ENCODE peak calls at places on chromosomes 11 and 22, in five cellular contexts. N is anterior cingulate cortex; G is NCI-H460; E is stimulated activated CD4-positive, alpha-beta T cell treated with anti-CD3 and anti-CD28 coated beads, Interleukin-12 subunit alpha, Interleukin-12 subunit beta, amount 100 ng/mL, for 4 hours; B is hippocampal formation. Y is an unnamed sample.

GRCh38 chr11:27367881-27368280 is 4.9 kb upstream of the CCDC34 start:
- DNase-seq in N (no peak), G (no peak), E (no peak), B (no peak), Y (no peak)

GRCh38 chr11:109968781-109969180 is 124.4 kb upstream of the ZC3H12C start:
- DNase-seq in N (no peak), G (no peak), E (no peak), B (no peak), Y (no peak)

GRCh38 chr11:57776101-57776511 is 14.5 kb downstream of the CTNND1 start:
- DNase-seq in N (no peak), G (no peak), E (no peak), B (no peak), Y (no peak)

GRCh38 chr22:17847360-17848078 is 73.2 kb upstream of the BID start:
- DNase-seq in N (no peak), G (no peak), E (no peak), B (no peak), Y (no peak)

GRCh38 chr22:46617250-46618103 is 2.7 kb upstream of the GRAMD4 start:
- DNase-seq in N (no peak), G (no peak), E (no peak), B (no peak), Y (no peak)

GRCh38 chr11:120229451-120230424 is 10.2 kb upstream of the POU2F3 start:
- DNase-seq in N (no peak), G (no peak), E (no peak), B (peak; percentile 18), Y (no peak)

GRCh38 chr11:16000065-16000464 is 356.3 kb downstream of the SOX6 start:
- DNase-seq in N (no peak), G (no peak), E (no peak), B (no peak), Y (no peak)

GRCh38 chr11:76162336-76163288 is 43.7 kb downstream of the WNT11 start:
- DNase-seq in N (no peak), G (no peak), E (no peak), B (no peak), Y (no peak)